ENCODE peak calls at places on chromosomes 11 and 22, in eight cellular contexts. One of them, this sample, is unnamed.

GRCh38 chr11:73325036-73325981 is 17.2 kb downstream of the ARHGEF17 start:
- ATAC-seq in HepG2: peak
- ATAC-seq in K562: peak
- ATAC-seq in HCT116: no peak
- ATAC-seq in GM23338: no peak
- ATAC-seq in GM12878: peak
- ATAC-seq in Panc1: no peak
- ATAC-seq in upper lobe of left lung: no peak
- ATAC-seq in this sample: peak

GRCh38 chr11:464316-464715 is 14.2 kb downstream of the PTDSS2 start:
- ATAC-seq in HepG2: no peak
- ATAC-seq in K562: no peak
- ATAC-seq in HCT116: no peak
- ATAC-seq in GM23338: no peak
- ATAC-seq in GM12878: no peak
- ATAC-seq in Panc1: no peak
- ATAC-seq in upper lobe of left lung: no peak
- ATAC-seq in this sample: no peak

GRCh38 chr22:18048041-18048440 is 23.7 kb upstream of the MICAL3 start:
- ATAC-seq in HepG2: no peak
- ATAC-seq in K562: no peak
- ATAC-seq in HCT116: no peak
- ATAC-seq in GM23338: no peak
- ATAC-seq in GM12878: no peak
- ATAC-seq in Panc1: no peak
- ATAC-seq in upper lobe of left lung: no peak
- ATAC-seq in this sample: no peak

GRCh38 chr11:17711836-17712235 is 7.5 kb upstream of the MYOD1 start:
- ATAC-seq in HepG2: no peak
- ATAC-seq in K562: no peak
- ATAC-seq in HCT116: no peak
- ATAC-seq in GM23338: no peak
- ATAC-seq in GM12878: no peak
- ATAC-seq in Panc1: no peak
- ATAC-seq in upper lobe of left lung: no peak
- ATAC-seq in this sample: no peak

GRCh38 chr11:3159296-3160190 is 5.6 kb downstream of the OSBPL5 start:
- ATAC-seq in HepG2: peak
- ATAC-seq in K562: no peak
- ATAC-seq in HCT116: no peak
- ATAC-seq in GM23338: peak
- ATAC-seq in GM12878: no peak
- ATAC-seq in Panc1: peak
- ATAC-seq in upper lobe of left lung: no peak
- ATAC-seq in this sample: peak

GRCh38 chr11:78432058-78432515 is 14.5 kb upstream of the GAB2 start:
- ATAC-seq in HepG2: peak
- ATAC-seq in K562: peak
- ATAC-seq in HCT116: peak
- ATAC-seq in GM23338: peak
- ATAC-seq in GM12878: no peak
- ATAC-seq in Panc1: no peak
- ATAC-seq in upper lobe of left lung: no peak
- ATAC-seq in this sample: no peak

GRCh38 chr22:44677299-44678244 is 24.4 kb upstream of the PRR5 start:
- ATAC-seq in HepG2: peak
- ATAC-seq in K562: peak
- ATAC-seq in HCT116: no peak
- ATAC-seq in GM23338: peak
- ATAC-seq in GM12878: peak
- ATAC-seq in Panc1: no peak
- ATAC-seq in upper lobe of left lung: no peak
- ATAC-seq in this sample: no peak

GRCh38 chr11:116033931-116034553 is 529.8 kb upstream of the CADM1 start:
- ATAC-seq in HepG2: no peak
- ATAC-seq in K562: no peak
- ATAC-seq in HCT116: no peak
- ATAC-seq in GM23338: no peak
- ATAC-seq in GM12878: no peak
- ATAC-seq in Panc1: no peak
- ATAC-seq in upper lobe of left lung: peak
- ATAC-seq in this sample: no peak

GRCh38 chr22:29190051-29190450 is 15.6 kb upstream of the EMID1 start:
- ATAC-seq in HepG2: no peak
- ATAC-seq in K562: no peak
- ATAC-seq in HCT116: no peak
- ATAC-seq in GM23338: no peak
- ATAC-seq in GM12878: no peak
- ATAC-seq in Panc1: no peak
- ATAC-seq in upper lobe of left lung: no peak
- ATAC-seq in this sample: no peak

GRCh38 chr11:95078526-95078925 is 11.1 kb upstream of the ENDOD1 start:
- ATAC-seq in HepG2: no peak
- ATAC-seq in K562: no peak
- ATAC-seq in HCT116: no peak
- ATAC-seq in GM23338: no peak
- ATAC-seq in GM12878: no peak
- ATAC-seq in Panc1: peak
- ATAC-seq in upper lobe of left lung: no peak
- ATAC-seq in this sample: no peak

GRCh38 chr11:63560506-63561179 is 2.5 kb downstream of the PLAAT2 start:
- ATAC-seq in HepG2: no peak
- ATAC-seq in K562: no peak
- ATAC-seq in HCT116: no peak
- ATAC-seq in GM23338: no peak
- ATAC-seq in GM12878: no peak
- ATAC-seq in Panc1: no peak
- ATAC-seq in upper lobe of left lung: peak
- ATAC-seq in this sample: no peak

GRCh38 chr11:35305670-35306382 is 113.5 kb downstream of the SLC1A2 start:
- ATAC-seq in HepG2: peak
- ATAC-seq in K562: peak
- ATAC-seq in HCT116: peak
- ATAC-seq in GM23338: peak
- ATAC-seq in GM12878: peak
- ATAC-seq in Panc1: peak
- ATAC-seq in upper lobe of left lung: no peak
- ATAC-seq in this sample: no peak

GRCh38 chr11:86938900-86939880 is 16.0 kb downstream of the FZD4 start:
- ATAC-seq in HepG2: no peak
- ATAC-seq in K562: peak
- ATAC-seq in HCT116: peak
- ATAC-seq in GM23338: peak
- ATAC-seq in GM12878: peak
- ATAC-seq in Panc1: peak
- ATAC-seq in upper lobe of left lung: no peak
- ATAC-seq in this sample: no peak

GRCh38 chr11:115912484-115912945 is 408.3 kb upstream of the CADM1 start:
- ATAC-seq in HepG2: peak
- ATAC-seq in K562: no peak
- ATAC-seq in HCT116: no peak
- ATAC-seq in GM23338: peak
- ATAC-seq in GM12878: peak
- ATAC-seq in Panc1: peak
- ATAC-seq in upper lobe of left lung: no peak
- ATAC-seq in this sample: no peak

GRCh38 chr11:13861411-13861810 is 101.1 kb upstream of the SPON1 start:
- ATAC-seq in HepG2: no peak
- ATAC-seq in K562: no peak
- ATAC-seq in HCT116: no peak
- ATAC-seq in GM23338: no peak
- ATAC-seq in GM12878: no peak
- ATAC-seq in Panc1: no peak
- ATAC-seq in upper lobe of left lung: no peak
- ATAC-seq in this sample: no peak

DNA sequence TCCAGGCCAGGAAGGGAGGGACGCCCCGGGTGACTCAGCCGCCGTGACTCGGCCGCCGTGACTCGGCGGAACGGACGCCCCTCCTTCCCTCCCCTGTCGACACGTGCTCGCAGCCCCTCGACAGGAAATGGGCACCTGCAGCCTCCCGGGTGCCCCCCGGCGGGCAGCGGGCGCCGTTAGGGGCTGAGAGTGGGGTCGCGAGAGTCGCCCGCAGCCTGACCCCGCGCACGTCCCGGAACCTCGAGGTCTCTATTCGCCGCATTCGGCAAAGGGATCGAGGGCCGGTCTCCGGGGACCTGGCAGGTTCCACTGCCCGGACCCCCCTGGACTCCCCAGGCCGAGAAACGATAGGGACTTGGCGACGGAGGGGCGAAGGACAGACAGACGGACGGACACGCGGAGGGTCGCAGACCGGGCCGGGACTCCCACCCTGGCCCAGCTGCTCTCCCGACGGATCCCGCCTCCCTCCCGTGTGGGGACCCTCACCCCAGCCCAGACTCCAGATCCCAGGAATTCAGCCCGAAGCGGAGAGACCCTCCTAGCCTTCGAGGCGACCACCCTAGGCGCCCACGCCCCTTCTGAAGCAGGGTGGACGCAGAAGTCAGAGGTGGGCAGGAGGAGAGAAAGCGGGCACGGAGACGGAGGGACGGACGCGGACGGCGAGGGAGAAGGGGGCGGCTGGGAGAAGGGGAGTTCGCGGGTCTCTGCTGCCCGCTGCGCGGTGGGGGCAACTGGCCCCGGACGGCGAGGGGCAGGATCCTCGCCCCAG is 648 bp downstream of the FOSL1 start:
- ATAC-seq in HepG2: peak
- ATAC-seq in K562: peak
- ATAC-seq in HCT116: peak
- ATAC-seq in GM23338: peak
- ATAC-seq in GM12878: peak
- ATAC-seq in Panc1: peak
- ATAC-seq in upper lobe of left lung: peak
- ATAC-seq in this sample: peak
- TF ChIP-seq POLR2AphosphoS5 in HepG2: no peak
- TF ChIP-seq POLR2AphosphoS5 in K562: peak
- TF ChIP-seq POLR2AphosphoS5 in HCT116: no peak
- TF ChIP-seq POLR2AphosphoS5 in GM23338: no peak
- TF ChIP-seq POLR2AphosphoS5 in GM12878: no peak
- TF ChIP-seq POLR2AphosphoS5 in Panc1: peak
- TF ChIP-seq POLR2AphosphoS5 in upper lobe of left lung: peak
- TF ChIP-seq POLR2AphosphoS5 in this sample: peak

GRCh38 chr11:104067534-104067933 is 31.1 kb downstream of the DDI1 start:
- ATAC-seq in HepG2: no peak
- ATAC-seq in K562: no peak
- ATAC-seq in HCT116: no peak
- ATAC-seq in GM23338: no peak
- ATAC-seq in GM12878: no peak
- ATAC-seq in Panc1: no peak
- ATAC-seq in upper lobe of left lung: no peak
- ATAC-seq in this sample: no peak

GRCh38 chr11:104060004-104060403 is 23.6 kb downstream of the DDI1 start:
- ATAC-seq in HepG2: no peak
- ATAC-seq in K562: no peak
- ATAC-seq in HCT116: no peak
- ATAC-seq in GM23338: no peak
- ATAC-seq in GM12878: no peak
- ATAC-seq in Panc1: no peak
- ATAC-seq in upper lobe of left lung: peak
- ATAC-seq in this sample: peak

GRCh38 chr11:104061851-104062521 is 25.5 kb downstream of the DDI1 start:
- ATAC-seq in HepG2: no peak
- ATAC-seq in K562: no peak
- ATAC-seq in HCT116: no peak
- ATAC-seq in GM23338: no peak
- ATAC-seq in GM12878: no peak
- ATAC-seq in Panc1: no peak
- ATAC-seq in upper lobe of left lung: no peak
- ATAC-seq in this sample: peak

GRCh38 chr11:104060820-104061219 is 24.4 kb downstream of the DDI1 start:
- ATAC-seq in HepG2: no peak
- ATAC-seq in K562: no peak
- ATAC-seq in HCT116: no peak
- ATAC-seq in GM23338: no peak
- ATAC-seq in GM12878: peak
- ATAC-seq in Panc1: no peak
- ATAC-seq in upper lobe of left lung: no peak
- ATAC-seq in this sample: no peak

DNA sequence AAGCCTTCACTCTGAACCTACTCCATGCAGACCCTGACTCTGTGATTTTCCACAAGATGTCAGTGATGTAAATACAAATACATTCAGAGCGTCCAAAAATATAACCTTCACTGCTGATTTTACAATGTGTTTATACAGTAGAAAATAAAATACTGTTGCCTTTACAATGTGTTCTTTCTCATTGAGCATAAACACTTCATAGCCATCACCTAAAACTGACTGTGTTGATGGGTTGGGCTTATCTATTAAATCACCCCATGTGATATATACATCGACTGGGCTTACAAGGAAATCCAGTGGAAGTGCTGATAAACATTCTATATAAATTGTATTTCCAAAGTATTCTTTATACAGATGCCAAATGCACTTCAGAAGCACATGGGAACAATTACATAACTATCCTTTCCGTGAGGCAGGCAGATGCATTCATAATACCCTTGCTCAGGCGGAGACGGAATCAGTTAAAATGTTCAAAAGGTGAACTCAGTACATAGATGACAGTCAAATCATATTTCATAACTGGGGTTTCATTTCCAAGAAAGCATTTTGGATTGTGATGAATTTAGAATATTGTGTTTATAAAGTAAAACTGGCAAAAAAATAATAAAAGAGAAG is 27.7 kb downstream of the DDI1 start:
- ATAC-seq in HepG2: no peak
- ATAC-seq in K562: no peak
- ATAC-seq in HCT116: no peak
- ATAC-seq in GM23338: no peak
- ATAC-seq in GM12878: no peak
- ATAC-seq in Panc1: no peak
- ATAC-seq in upper lobe of left lung: no peak
- ATAC-seq in this sample: no peak
- H3K4me3 ChIP-seq in HepG2: no peak
- H3K4me3 ChIP-seq in K562: no peak
- H3K4me3 ChIP-seq in HCT116: no peak
- H3K4me3 ChIP-seq in GM23338: no peak
- H3K4me3 ChIP-seq in GM12878: no peak
- H3K4me3 ChIP-seq in Panc1: no peak
- H3K4me3 ChIP-seq in upper lobe of left lung: no peak
- H3K4me3 ChIP-seq in this sample: no peak

DNA sequence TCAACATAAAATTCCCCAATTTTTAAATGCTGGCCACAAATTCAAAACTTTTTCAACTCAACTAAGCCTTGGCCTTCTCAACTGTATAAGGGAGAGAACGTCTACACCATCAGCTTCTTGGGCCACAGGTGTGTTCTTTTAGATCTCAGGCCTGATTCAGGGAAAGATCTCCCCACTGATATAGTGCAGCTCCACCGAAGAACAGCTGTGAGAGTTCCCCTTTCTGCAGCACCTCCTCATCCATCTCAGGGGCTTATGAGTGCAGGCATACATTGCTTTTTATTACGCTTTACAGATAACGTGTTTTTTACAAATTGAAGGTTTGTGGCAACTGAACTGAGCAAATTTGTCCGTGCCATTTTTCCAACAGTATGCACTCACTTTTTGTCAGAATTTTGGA is 8.0 kb upstream of the CD82 start:
- ATAC-seq in HepG2: no peak
- ATAC-seq in K562: no peak
- ATAC-seq in HCT116: no peak
- ATAC-seq in GM23338: no peak
- ATAC-seq in GM12878: no peak
- ATAC-seq in Panc1: no peak
- ATAC-seq in upper lobe of left lung: no peak
- ATAC-seq in this sample: no peak
- H3K27ac ChIP-seq in HepG2: no peak
- H3K27ac ChIP-seq in K562: no peak
- H3K27ac ChIP-seq in HCT116: no peak
- H3K27ac ChIP-seq in GM23338: no peak
- H3K27ac ChIP-seq in GM12878: no peak
- H3K27ac ChIP-seq in Panc1: no peak
- H3K27ac ChIP-seq in upper lobe of left lung: no peak
- H3K27ac ChIP-seq in this sample: no peak

GRCh38 chr22:39240841-39241631 is 3.7 kb downstream of the PDGFB start:
- ATAC-seq in HepG2: peak
- ATAC-seq in K562: peak
- ATAC-seq in HCT116: peak
- ATAC-seq in GM23338: no peak
- ATAC-seq in GM12878: no peak
- ATAC-seq in Panc1: peak
- ATAC-seq in upper lobe of left lung: no peak
- ATAC-seq in this sample: peak
- TF ChIP-seq POLR2AphosphoS5 in HepG2: peak
- TF ChIP-seq POLR2AphosphoS5 in K562: no peak
- TF ChIP-seq POLR2AphosphoS5 in HCT116: peak
- TF ChIP-seq POLR2AphosphoS5 in GM23338: no peak
- TF ChIP-seq POLR2AphosphoS5 in GM12878: no peak
- TF ChIP-seq POLR2AphosphoS5 in Panc1: peak
- TF ChIP-seq POLR2AphosphoS5 in upper lobe of left lung: peak
- TF ChIP-seq POLR2AphosphoS5 in this sample: peak

This sample was measured in gastroesophageal sphincter.